ENCODE peak calls at places on chromosomes 13 and 19, in ten cellular contexts. I, N, U, H, V, F, P, C, B and X are unnamed samples.

GRCh38 chr13:83085186-83085900 is 796.9 kb downstream of the SLITRK1 start:
- DNase-seq in I (no peak), N (no peak), U (no peak), H (no peak), V (peak; percentile 9), F (no peak), P (no peak), C (no peak), B (no peak), X (no peak)

GRCh38 chr13:52827839-52828238 is 20.6 kb downstream of the PCDH8 start:
- DNase-seq in I (no peak), N (no peak), U (no peak), H (no peak), V (no peak), F (no peak), P (no peak), C (no peak), B (peak; percentile 73), X (no peak)

GRCh38 chr19:46845959-46846459 is 4.6 kb downstream of the AP2S1 start:
- DNase-seq in I (no peak), N (no peak), U (no peak), H (no peak), V (no peak), F (no peak), P (no peak), C (no peak), B (no peak), X (no peak)

GRCh38 chr19:8866344-8866743 is 34.2 kb downstream of the MBD3L1 start:
- DNase-seq in I (no peak), N (no peak), U (no peak), H (no peak), V (no peak), F (no peak), P (no peak), C (no peak), B (no peak), X (no peak)

GRCh38 chr19:18049390-18049789 is 37.3 kb downstream of the IL12RB1 start:
- DNase-seq in I (no peak), N (peak; percentile 23), U (no peak), H (no peak), V (peak; percentile 40), F (no peak), P (peak; percentile 47), C (no peak), B (no peak), X (peak; percentile 65)

GRCh38 chr13:113647351-113648217 is 10.4 kb downstream of the ATP4B start:
- DNase-seq in I (no peak), N (peak; percentile 67), U (peak; percentile 7), H (no peak), V (no peak), F (peak; percentile 35), P (peak; percentile 76), C (no peak), B (peak; percentile 97), X (peak; percentile 77)

GRCh38 chr19:19655051-19655594 is 8.4 kb downstream of the ATP13A1 start:
- DNase-seq in I (no peak), N (no peak), U (no peak), H (no peak), V (no peak), F (no peak), P (no peak), C (no peak), B (no peak), X (no peak)

GRCh38 chr13:111480976-111481375 is 160.5 kb downstream of the TEX29 start:
- DNase-seq in I (no peak), N (no peak), U (no peak), H (no peak), V (no peak), F (no peak), P (no peak), C (no peak), B (peak; percentile 94), X (no peak)

GRCh38 chr19:16446108-16447014 is 25.4 kb downstream of the EPS15L1 start:
- DNase-seq in I (no peak), N (no peak), U (no peak), H (no peak), V (no peak), F (no peak), P (no peak), C (no peak), B (no peak), X (no peak)

GRCh38 chr19:30742539-30742938 is 370.4 kb downstream of the ZNF536 start:
- DNase-seq in I (no peak), N (no peak), U (no peak), H (no peak), V (no peak), F (no peak), P (no peak), C (no peak), B (no peak), X (no peak)

GRCh38 chr19:18418725-18419194 is 438 bp upstream of the SSBP4 start:
- DNase-seq in I (no peak), N (no peak), U (no peak), H (peak; percentile 41), V (no peak), F (no peak), P (no peak), C (no peak), B (peak; percentile 39), X (no peak)